ENCODE peak calls at places on chromosomes 13 and 19, in ten cellular contexts. O, L, S, Q, P, X, Z, N, V and E are unnamed samples.

GRCh38 chr19:6020166-6020967 is 42.4 kb upstream of the RANBP3 start:
- DNase-seq in O (no peak), L (no peak), S (no peak), Q (no peak), P (no peak), X (no peak), Z (no peak), N (peak; percentile 65), V (no peak), E (peak; percentile 74)

GRCh38 chr13:39144941-39145533 is 106.8 kb downstream of the NHLRC3 start:
- DNase-seq in O (peak; percentile 68), L (peak; percentile 53), S (peak; percentile 45), Q (peak; percentile 15), P (no peak), X (peak; percentile 56), Z (no peak), N (no peak), V (no peak), E (peak; percentile 30)

GRCh38 chr13:40484981-40485380 is 181.5 kb downstream of the FOXO1 start:
- DNase-seq in O (no peak), L (no peak), S (no peak), Q (no peak), P (no peak), X (no peak), Z (no peak), N (no peak), V (no peak), E (no peak)

GRCh38 chr19:13150187-13150918 is at the start of the genes IER2 and STX10:
- DNase-seq in O (peak; percentile 96), L (peak; percentile 93), S (peak; percentile 90), Q (peak; percentile 84), P (peak; percentile 92), X (peak; percentile 85), Z (peak; percentile 99), N (peak; percentile 53), V (peak; percentile 90), E (peak; percentile 94)

GRCh38 chr19:40702337-40703012 is 12.0 kb upstream of the NUMBL start:
- DNase-seq in O (no peak), L (no peak), S (no peak), Q (no peak), P (no peak), X (peak; percentile 72), Z (no peak), N (no peak), V (no peak), E (peak; percentile 30)

GRCh38 chr13:32075150-32075851 is 43.7 kb downstream of the FRY start:
- DNase-seq in O (no peak), L (no peak), S (no peak), Q (no peak), P (no peak), X (no peak), Z (no peak), N (peak; percentile 84), V (no peak), E (no peak)

GRCh38 chr19:19067276-19068072 is 3.7 kb downstream of the SLC25A42 start:
- DNase-seq in O (no peak), L (no peak), S (no peak), Q (no peak), P (no peak), X (no peak), Z (no peak), N (no peak), V (no peak), E (no peak)

GRCh38 chr19:3178377-3178972 is at the start of gene S1PR4:
- DNase-seq in O (no peak), L (no peak), S (no peak), Q (no peak), P (peak; percentile 75), X (no peak), Z (peak; percentile 78), N (no peak), V (no peak), E (peak; percentile 78)

GRCh38 chr13:48078251-48078656 is 16.6 kb downstream of the MED4 start:
- DNase-seq in O (no peak), L (no peak), S (peak; percentile 14), Q (no peak), P (no peak), X (no peak), Z (no peak), N (no peak), V (no peak), E (peak; percentile 39)

GRCh38 chr13:43441916-43442315 is 344.9 kb downstream of the ENOX1 start:
- DNase-seq in O (no peak), L (no peak), S (no peak), Q (no peak), P (no peak), X (no peak), Z (no peak), N (no peak), V (no peak), E (no peak)

GRCh38 chr19:30406220-30406944 is 34.2 kb downstream of the ZNF536 start:
- DNase-seq in O (no peak), L (no peak), S (no peak), Q (no peak), P (no peak), X (peak; percentile 38), Z (no peak), N (no peak), V (no peak), E (no peak)

GRCh38 chr19:50629801-50630200 is 9.9 kb downstream of the SYT3 start:
- DNase-seq in O (no peak), L (no peak), S (no peak), Q (no peak), P (no peak), X (no peak), Z (no peak), N (no peak), V (no peak), E (no peak)

GRCh38 chr19:8388612-8388958 is 1.6 kb upstream of the RAB11B start:
- DNase-seq in O (no peak), L (no peak), S (no peak), Q (no peak), P (no peak), X (no peak), Z (no peak), N (no peak), V (no peak), E (no peak)

GRCh38 chr19:38093587-38093986 is 130.4 kb downstream of the DPF1 start:
- DNase-seq in O (no peak), L (no peak), S (no peak), Q (no peak), P (no peak), X (no peak), Z (no peak), N (no peak), V (no peak), E (no peak)

GRCh38 chr19:16193466-16193865 is 4.2 kb upstream of the AP1M1 start:
- DNase-seq in O (no peak), L (no peak), S (no peak), Q (no peak), P (no peak), X (no peak), Z (no peak), N (no peak), V (no peak), E (no peak)

GRCh38 chr13:35814573-35814972 is 316.6 kb downstream of the DCLK1 start:
- DNase-seq in O (no peak), L (no peak), S (no peak), Q (no peak), P (no peak), X (no peak), Z (no peak), N (peak; percentile 89), V (no peak), E (no peak)

GRCh38 chr13:63367522-63368198 is 1952.0 kb upstream of the PCDH20 start:
- DNase-seq in O (no peak), L (no peak), S (no peak), Q (no peak), P (no peak), X (no peak), Z (no peak), N (no peak), V (no peak), E (no peak)

GRCh38 chr13:24161010-24161775 is 673 bp downstream of the SPATA13 start:
- DNase-seq in O (no peak), L (no peak), S (peak; percentile 38), Q (peak; percentile 33), P (no peak), X (peak; percentile 54), Z (no peak), N (peak; percentile 79), V (no peak), E (no peak)

GRCh38 chr19:2083174-2083854 is 12.8 kb downstream of the MOB3A start:
- DNase-seq in O (no peak), L (no peak), S (no peak), Q (no peak), P (peak; percentile 66), X (no peak), Z (no peak), N (no peak), V (peak; percentile 57), E (peak; percentile 50)

GRCh38 chr13:107020393-107020792 is 452.5 kb upstream of the ARGLU1 start:
- DNase-seq in O (no peak), L (no peak), S (no peak), Q (no peak), P (no peak), X (no peak), Z (no peak), N (no peak), V (no peak), E (no peak)

GRCh38 chr19:2042485-2043268 is 8.4 kb downstream of the MKNK2 start:
- DNase-seq in O (peak; percentile 45), L (no peak), S (no peak), Q (no peak), P (no peak), X (no peak), Z (peak; percentile 82), N (no peak), V (no peak), E (no peak)

GRCh38 chr13:34064456-34065205 is 246.7 kb downstream of the RFC3 start:
- DNase-seq in O (no peak), L (no peak), S (no peak), Q (no peak), P (no peak), X (no peak), Z (no peak), N (no peak), V (no peak), E (no peak)

GRCh38 chr13:19852766-19853165 is 10.7 kb downstream of the ZMYM5 start:
- DNase-seq in O (no peak), L (no peak), S (no peak), Q (no peak), P (no peak), X (no peak), Z (no peak), N (no peak), V (no peak), E (no peak)

GRCh38 chr13:100523437-100523836 is 65.2 kb downstream of the GGACT start:
- DNase-seq in O (no peak), L (no peak), S (no peak), Q (no peak), P (no peak), X (no peak), Z (no peak), N (no peak), V (no peak), E (no peak)

GRCh38 chr13:87356314-87356713 is 314.9 kb upstream of the SLITRK5 start:
- DNase-seq in O (no peak), L (no peak), S (peak; percentile 0), Q (no peak), P (no peak), X (no peak), Z (no peak), N (peak; percentile 84), V (no peak), E (no peak)

GRCh38 chr13:53545340-53545941 is 516.8 kb downstream of the OLFM4 start:
- DNase-seq in O (no peak), L (no peak), S (no peak), Q (no peak), P (no peak), X (no peak), Z (no peak), N (no peak), V (no peak), E (no peak)

GRCh38 chr19:42528354-42529247 is at the start of gene CEACAM1:
- DNase-seq in O (peak; percentile 69), L (no peak), S (peak; percentile 79), Q (peak; percentile 32), P (peak; percentile 19), X (no peak), Z (no peak), N (no peak), V (peak; percentile 8), E (peak; percentile 36)